ENCODE peak calls at places on chromosomes 1 and 21, in nine cellular contexts. C, K, F, W, P, D, R, B and Q are unnamed samples.

GRCh38 chr1:207812778-207813512 is 61.1 kb downstream of the CD46 start:
- DNase-seq in C (no peak), K (no peak), F (no peak), W (no peak), P (no peak), D (no peak), R (no peak), B (no peak), Q (no peak)

GRCh38 chr1:154431586-154432373 is 26.6 kb downstream of the IL6R start:
- DNase-seq in C (no peak), K (no peak), F (no peak), W (peak; percentile 63), P (no peak), D (no peak), R (peak; percentile 87), B (no peak), Q (peak; percentile 99)

GRCh38 chr21:33189237-33189636 is 40.5 kb upstream of the IFNAR2 start:
- DNase-seq in C (no peak), K (no peak), F (no peak), W (no peak), P (no peak), D (no peak), R (no peak), B (no peak), Q (no peak)

GRCh38 chr1:228021526-228022030 is 14.8 kb downstream of the WNT3A start:
- DNase-seq in C (no peak), K (no peak), F (no peak), W (no peak), P (no peak), D (no peak), R (no peak), B (no peak), Q (no peak)

GRCh38 chr21:42039911-42040351 is 29.8 kb upstream of the ZBTB21 start:
- DNase-seq in C (no peak), K (peak; percentile 39), F (no peak), W (peak; percentile 76), P (no peak), D (no peak), R (no peak), B (no peak), Q (peak; percentile 52)

GRCh38 chr1:238652346-238652968 is 733.9 kb upstream of the CHRM3 start:
- DNase-seq in C (no peak), K (no peak), F (no peak), W (no peak), P (no peak), D (no peak), R (peak; percentile 62), B (no peak), Q (peak; percentile 79)

GRCh38 chr1:115237023-115237422 is 101.0 kb downstream of the NGF start:
- DNase-seq in C (no peak), K (no peak), F (no peak), W (no peak), P (no peak), D (no peak), R (no peak), B (no peak), Q (no peak)

GRCh38 chr1:195082183-195082582 is 1526.1 kb downstream of the KCNT2 start:
- DNase-seq in C (no peak), K (no peak), F (no peak), W (no peak), P (no peak), D (no peak), R (peak; percentile 44), B (no peak), Q (peak; percentile 13)

GRCh38 chr1:206935491-206936067 is 10.7 kb downstream of the PIGR start:
- DNase-seq in C (no peak), K (peak; percentile 69), F (no peak), W (peak; percentile 68), P (peak; percentile 59), D (no peak), R (peak; percentile 62), B (peak; percentile 90), Q (peak; percentile 44)

GRCh38 chr1:229088711-229089110 is 182.2 kb upstream of the RAB4A start:
- DNase-seq in C (no peak), K (no peak), F (no peak), W (no peak), P (no peak), D (no peak), R (no peak), B (no peak), Q (no peak)

GRCh38 chr21:41419921-41420862 is 5.8 kb upstream of the MX1 start:
- DNase-seq in C (peak; percentile 79), K (peak; percentile 59), F (peak; percentile 23), W (peak; percentile 92), P (peak; percentile 86), D (peak; percentile 86), R (peak; percentile 89), B (peak; percentile 87), Q (peak; percentile 91)

GRCh38 chr1:210330279-210330866 is 1.7 kb downstream of the HHAT start:
- DNase-seq in C (no peak), K (no peak), F (no peak), W (peak; percentile 13), P (peak; percentile 30), D (no peak), R (no peak), B (no peak), Q (no peak)

GRCh38 chr1:84156210-84156621 is 12.1 kb downstream of the PRKACB start:
- DNase-seq in C (no peak), K (no peak), F (peak; percentile 97), W (no peak), P (no peak), D (no peak), R (peak; percentile 94), B (no peak), Q (peak; percentile 72)

GRCh38 chr1:176466514-176466913 is 3.5 kb downstream of the PAPPA2 start:
- DNase-seq in C (peak; percentile 8), K (peak; percentile 66), F (no peak), W (peak; percentile 41), P (peak; percentile 21), D (no peak), R (peak; percentile 43), B (peak; percentile 77), Q (peak; percentile 38)

DNA sequence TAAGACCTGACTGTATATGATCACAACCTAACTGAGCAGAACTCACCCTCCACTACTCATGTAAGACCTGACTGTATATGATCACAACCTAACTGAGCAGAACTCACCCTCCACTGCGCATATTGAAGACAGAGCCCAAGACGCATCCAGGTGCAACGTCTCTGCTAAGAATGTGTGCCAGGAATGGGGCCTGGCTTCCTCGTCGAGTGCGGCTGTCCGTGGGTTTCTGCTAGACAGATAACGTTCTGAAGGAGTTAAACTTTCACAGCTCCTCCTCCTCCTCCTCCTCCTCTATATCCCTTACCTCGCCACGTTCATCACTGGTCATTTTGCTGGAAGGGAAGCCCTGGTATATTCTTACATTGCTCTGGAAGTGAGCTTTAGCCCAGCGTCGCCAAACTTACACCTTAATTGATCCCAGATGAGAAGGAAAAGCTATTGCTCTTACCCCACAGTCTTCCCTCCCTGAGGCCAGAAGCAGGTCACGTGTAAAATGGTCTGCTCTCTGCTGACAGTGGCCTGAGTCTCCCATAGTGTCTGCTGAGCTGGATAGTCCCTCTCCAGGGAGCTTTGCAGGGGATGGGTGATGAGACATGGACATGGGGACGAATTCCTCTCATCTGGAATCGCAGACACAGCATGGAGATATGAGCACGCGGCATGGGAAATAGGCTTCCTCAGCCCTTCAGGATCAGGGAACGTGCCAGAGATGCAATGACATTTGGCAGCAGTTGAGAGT is 528.0 kb downstream of the KIF26B start:
- DNase-seq in C (no peak), K (no peak), F (no peak), W (no peak), P (peak; percentile 89), D (no peak), R (no peak), B (no peak), Q (peak; percentile 51)
- TF ChIP-seq EZH2phosphoT487 in C (no peak), K (no peak), F (no peak), W (no peak), P (no peak), D (no peak), R (no peak), B (no peak), Q (no peak)

GRCh38 chr21:14557413-14557812 is 11.3 kb upstream of the SAMSN1 start:
- DNase-seq in C (no peak), K (no peak), F (no peak), W (no peak), P (no peak), D (no peak), R (no peak), B (no peak), Q (no peak)
- H2AFZ ChIP-seq in C (no peak overlapping the region), K (no peak overlapping the region), F (no peak overlapping the region), W (no peak overlapping the region), P (no peak overlapping the region), D (no peak overlapping the region), R (no peak overlapping the region), B (peak overlapping the region; percentile 21), Q (no peak overlapping the region)

GRCh38 chr1:243790404-243790803 is 59.6 kb downstream of the AKT3 start:
- DNase-seq in C (no peak), K (no peak), F (no peak), W (no peak), P (no peak), D (no peak), R (no peak), B (no peak), Q (no peak)

GRCh38 chr1:243792401-243792800 is 57.6 kb downstream of the AKT3 start:
- DNase-seq in C (no peak), K (no peak), F (no peak), W (no peak), P (no peak), D (no peak), R (no peak), B (peak; percentile 23), Q (no peak)

GRCh38 chr1:243792891-243793290 is 57.2 kb downstream of the AKT3 start:
- DNase-seq in C (no peak), K (no peak), F (no peak), W (no peak), P (no peak), D (no peak), R (no peak), B (no peak), Q (no peak)

GRCh38 chr1:243793298-243793697 is 56.7 kb downstream of the AKT3 start:
- DNase-seq in C (no peak), K (no peak), F (no peak), W (no peak), P (no peak), D (peak; percentile 30), R (no peak), B (no peak), Q (no peak)

DNA sequence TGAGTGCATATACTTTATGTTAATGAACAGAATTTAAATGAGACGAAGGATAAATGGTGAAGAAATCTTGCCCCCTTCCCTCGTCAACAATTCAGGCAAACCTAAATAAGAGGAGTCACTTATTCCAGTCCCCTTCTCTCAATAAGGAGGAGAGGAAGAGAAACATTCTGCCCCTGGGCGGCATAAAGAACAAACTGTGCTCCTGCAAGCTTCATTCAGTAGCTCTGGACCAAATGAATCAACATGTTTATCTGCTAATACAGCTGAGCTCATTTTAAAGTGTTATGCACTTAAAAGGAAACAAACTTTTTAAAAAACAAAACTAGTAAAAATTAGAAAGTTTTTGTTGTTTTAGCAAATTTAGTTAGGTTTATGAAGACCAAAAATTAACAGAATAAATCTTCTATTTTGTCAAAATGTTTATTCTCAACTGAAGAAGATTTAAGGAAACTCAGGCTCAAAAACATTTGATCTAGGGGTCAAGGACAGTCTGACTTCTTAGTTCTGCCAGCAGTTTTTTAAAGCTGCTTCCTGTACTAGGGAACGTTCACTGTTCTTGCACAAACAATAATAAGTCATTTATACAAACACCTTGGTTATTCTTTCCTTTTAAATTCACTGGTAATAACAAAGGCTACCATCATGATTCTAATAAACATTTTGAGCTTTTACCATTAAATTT is 58.3 kb downstream of the AKT3 start:
- DNase-seq in C (no peak), K (no peak), F (no peak), W (no peak), P (no peak), D (no peak), R (no peak), B (no peak), Q (peak; percentile 12)
- H3K27ac ChIP-seq in C (no peak overlapping the region), K (no peak overlapping the region), F (no peak overlapping the region), W (peak overlapping the region; percentile 8), P (no peak overlapping the region), D (no peak overlapping the region), R (no peak overlapping the region), B (no peak overlapping the region), Q (no peak overlapping the region)

GRCh38 chr1:31434101-31434871 is 21.3 kb downstream of the SERINC2 start:
- DNase-seq in C (no peak), K (peak; percentile 14), F (no peak), W (no peak), P (no peak), D (no peak), R (no peak), B (peak; percentile 21), Q (no peak)
- TF ChIP-seq EZH2phosphoT487 in C (no peak), K (no peak), F (no peak), W (no peak), P (no peak), D (no peak), R (no peak), B (no peak), Q (no peak)